ENCODE peak calls at places on chromosome X, in ten cellular contexts. O, I, T, D, H, W, R, C, V and K are unnamed samples.

GRCh38 chrX:48461830-48462229 is 8.2 kb downstream of the SLC38A5 start:
- DNase-seq in O (no peak), R (no peak), I (no peak), H (no peak), W (no peak), D (no peak), T (no peak), C (no peak), V (no peak), K (no peak)

GRCh38 chrX:49003696-49004095 is 1.6 kb upstream of the GRIPAP1 start:
- DNase-seq in O (no peak), W (no peak), D (no peak), C (no peak), T (no peak), V (no peak), H (no peak), I (no peak), R (no peak), K (no peak)

GRCh38 chrX:29490606-29491005 is 724.8 kb upstream of the MAGEB2 start:
- DNase-seq in R (no peak), I (no peak), W (no peak), C (no peak), O (no peak), T (no peak), V (no peak), H (no peak), D (no peak), K (no peak)

GRCh38 chrX:72201836-72202536 is 20.4 kb downstream of the PIN4 start:
- DNase-seq in H (no peak), C (no peak), T (no peak), D (no peak), W (no peak), I (no peak), V (no peak), R (no peak), O (no peak), K (no peak)

GRCh38 chrX:68895339-68896250 is 66.8 kb downstream of the EFNB1 start:
- DNase-seq in C (peak), O (peak), W (no peak), D (no peak), I (peak), V (peak), T (peak), H (no peak), R (no peak), K (peak)

GRCh38 chrX:98357146-98357545 is 1473.4 kb downstream of the RPA4 start:
- DNase-seq in I (no peak), T (no peak), R (no peak), C (no peak), V (no peak), H (no peak), D (no peak), O (no peak), W (no peak), K (no peak)

GRCh38 chrX:106510713-106511411 is 100.9 kb upstream of the RADX start:
- DNase-seq in R (no peak), W (no peak), T (no peak), C (no peak), D (no peak), O (no peak), I (no peak), V (no peak), H (no peak), K (no peak)

GRCh38 chrX:17376381-17377046 is 1.5 kb downstream of the NHS start:
- DNase-seq in W (no peak), V (peak), R (peak), O (peak), T (peak), H (no peak), C (no peak), I (no peak), D (no peak), K (no peak)

GRCh38 chrX:102546818-102547493 is 30.4 kb upstream of the TMSB15A start:
- DNase-seq in I (no peak), V (no peak), R (no peak), H (no peak), D (no peak), C (peak), W (no peak), O (no peak), T (no peak), K (no peak)

GRCh38 chrX:41922125-41922521 is 1.2 kb downstream of the CASK start:
- DNase-seq in T (no peak), R (no peak), I (no peak), D (no peak), H (no peak), O (no peak), C (peak), V (peak), W (no peak), K (no peak)

GRCh38 chrX:104988038-104988437 is 232.5 kb downstream of the TEX13A start:
- DNase-seq in W (no peak), V (no peak), O (no peak), D (no peak), R (no peak), C (no peak), H (no peak), I (no peak), T (no peak), K (no peak)

GRCh38 chrX:53481093-53481492 is 46.9 kb upstream of the HSD17B10 start:
- DNase-seq in I (peak), T (peak), O (no peak), C (no peak), V (no peak), H (no peak), W (no peak), D (no peak), R (peak), K (no peak)

GRCh38 chrX:47413179-47413594 is 42.8 kb downstream of the ZNF157 start:
- DNase-seq in I (no peak), C (no peak), R (no peak), W (no peak), O (no peak), T (no peak), V (no peak), H (no peak), D (no peak), K (no peak)

GRCh38 chrX:64350047-64350446 is 45.2 kb downstream of the MTMR8 start:
- DNase-seq in D (no peak), O (no peak), H (no peak), W (no peak), I (no peak), C (no peak), V (no peak), R (no peak), T (no peak), K (no peak)

GRCh38 chrX:64350521-64350920 is 44.7 kb downstream of the MTMR8 start:
- DNase-seq in H (no peak), R (no peak), V (no peak), T (no peak), O (no peak), C (no peak), W (no peak), D (no peak), I (no peak), K (no peak)

GRCh38 chrX:64352084-64352483 is 43.2 kb downstream of the MTMR8 start:
- DNase-seq in O (no peak), W (no peak), D (no peak), H (no peak), R (no peak), C (no peak), I (no peak), V (no peak), T (no peak), K (no peak)
- TF ChIP-seq EP300 in O (no peak), W (no peak), D (no peak), H (no peak), R (no peak), C (no peak), I (no peak), V (no peak), T (no peak), K (no peak)

GRCh38 chrX:43176686-43177085 is 398.7 kb upstream of the PPP1R2C start:
- DNase-seq in T (no peak), H (no peak), R (no peak), C (no peak), O (no peak), V (no peak), W (no peak), I (no peak), D (no peak), K (no peak)
- TF ChIP-seq CTCF in T (no peak), H (no peak), R (no peak), C (no peak), O (no peak), V (no peak), W (no peak), I (no peak), D (no peak), K (no peak)

DNA sequence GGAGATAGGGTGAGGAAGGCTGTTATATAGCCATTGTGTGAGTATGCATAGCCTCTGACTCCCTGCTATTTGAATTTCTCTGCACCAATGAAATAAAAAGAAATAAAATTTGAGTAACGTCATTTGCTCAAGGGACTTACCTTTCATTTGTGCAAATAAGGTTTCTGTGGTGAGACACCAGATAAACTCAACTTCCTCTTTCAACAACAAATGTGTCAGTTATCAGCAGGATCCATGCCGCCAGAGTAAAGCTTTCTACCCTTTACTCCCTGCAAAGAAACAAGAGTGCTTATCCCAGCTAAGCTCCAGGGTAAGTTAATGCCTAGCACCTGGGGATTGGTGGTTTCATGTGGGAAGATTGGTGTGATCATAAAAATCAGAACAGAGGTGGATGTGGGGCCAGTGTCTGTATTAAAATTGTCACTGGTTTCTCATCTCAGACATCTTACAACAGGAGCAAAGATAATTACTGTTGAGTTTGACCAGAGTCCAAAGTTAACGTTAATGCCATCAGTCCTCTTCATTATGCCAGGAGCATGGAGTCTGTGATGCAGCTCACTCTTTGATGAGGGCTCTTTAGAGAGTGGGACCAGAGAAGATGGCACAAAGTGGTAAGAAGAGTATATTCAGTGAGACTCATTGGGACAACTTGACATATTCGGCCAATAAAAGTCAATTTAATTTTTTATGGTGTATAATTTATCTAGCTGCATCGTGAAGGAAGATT is at the start of gene P2RY10:
- DNase-seq in W (no peak), H (peak), R (no peak), I (no peak), V (no peak), C (no peak), O (no peak), T (peak), D (no peak), K (no peak)
- TF ChIP-seq EP300 in W (no peak), H (peak), R (no peak), I (no peak), V (no peak), C (no peak), O (no peak), T (no peak), D (no peak), K (no peak)

GRCh38 chrX:5683996-5684395 is 544.7 kb downstream of the NLGN4X start:
- DNase-seq in V (no peak), O (no peak), D (no peak), R (no peak), T (no peak), I (no peak), H (no peak), C (no peak), W (no peak), K (no peak)

GRCh38 chrX:5681159-5681558 is 547.5 kb downstream of the NLGN4X start:
- DNase-seq in O (no peak), W (no peak), H (no peak), R (no peak), C (peak), D (no peak), V (no peak), T (no peak), I (no peak), K (no peak)
- TF ChIP-seq CTCF in O (no peak), W (no peak), H (no peak), R (no peak), C (peak), D (no peak), V (no peak), T (no peak), I (no peak), K (no peak)

DNA sequence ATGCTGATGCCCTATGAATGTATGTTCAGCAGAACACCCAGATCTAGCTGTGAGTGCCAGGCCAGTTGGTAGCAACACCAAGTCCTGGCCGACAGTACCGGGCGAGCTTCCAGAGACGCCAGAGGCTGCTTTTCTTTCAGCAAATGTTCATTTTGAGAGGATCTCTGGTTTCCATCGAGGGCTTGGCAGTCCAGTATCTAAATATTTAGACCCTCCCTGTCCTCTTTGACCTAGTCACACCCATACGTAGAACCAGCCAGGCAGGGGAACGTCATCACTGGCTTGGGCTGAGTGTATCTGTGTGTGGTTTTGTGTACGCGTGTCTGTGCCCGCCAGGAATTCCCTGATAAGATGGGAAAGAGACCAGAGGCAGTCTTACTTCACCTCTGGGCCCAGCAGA is 14.8 kb upstream of the ELF4 start:
- DNase-seq in R (no peak), D (no peak), O (peak), T (peak), I (peak), W (no peak), C (peak), H (no peak), V (peak), K (peak)
- TF ChIP-seq EP300 in R (no peak), D (no peak), O (no peak), T (no peak), I (no peak), W (no peak), C (peak), H (no peak), V (peak), K (no peak)

DNA sequence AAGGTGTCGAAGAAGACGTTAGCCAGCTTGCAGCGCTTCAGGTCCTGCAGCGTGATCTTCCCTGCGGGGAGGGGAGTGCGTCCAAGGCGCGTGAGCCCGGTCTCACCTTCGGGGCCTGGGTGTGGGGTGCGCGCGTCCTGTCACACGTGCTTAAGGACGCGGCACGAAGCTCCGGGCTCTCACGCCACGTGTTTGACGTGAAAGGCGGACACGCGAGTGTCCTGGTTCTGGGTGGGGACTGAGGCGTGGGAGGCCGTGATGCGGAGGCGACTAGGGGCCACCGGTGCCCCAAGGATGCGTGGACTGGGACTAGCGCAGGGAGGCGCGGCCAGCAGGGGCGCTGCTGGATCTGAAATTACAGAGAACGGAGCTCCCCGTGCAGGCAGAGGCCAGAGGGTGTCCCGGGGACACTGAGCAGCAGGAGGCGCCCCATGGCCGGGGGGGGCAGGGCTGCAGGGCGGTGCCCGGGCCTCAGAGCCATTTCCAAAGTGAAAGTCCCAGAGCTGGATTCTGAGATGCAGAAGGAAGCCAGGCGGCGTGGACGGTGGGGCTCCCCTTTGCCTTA is 20.3 kb upstream of the GTPBP6 start:
- DNase-seq in O (peak), D (no peak), C (no peak), R (no peak), V (no peak), I (no peak), W (no peak), H (no peak), T (no peak), K (no peak)
- TF ChIP-seq CTCF in O (no peak), D (no peak), C (peak), R (no peak), V (no peak), I (no peak), W (no peak), H (no peak), T (no peak), K (no peak)

DNA sequence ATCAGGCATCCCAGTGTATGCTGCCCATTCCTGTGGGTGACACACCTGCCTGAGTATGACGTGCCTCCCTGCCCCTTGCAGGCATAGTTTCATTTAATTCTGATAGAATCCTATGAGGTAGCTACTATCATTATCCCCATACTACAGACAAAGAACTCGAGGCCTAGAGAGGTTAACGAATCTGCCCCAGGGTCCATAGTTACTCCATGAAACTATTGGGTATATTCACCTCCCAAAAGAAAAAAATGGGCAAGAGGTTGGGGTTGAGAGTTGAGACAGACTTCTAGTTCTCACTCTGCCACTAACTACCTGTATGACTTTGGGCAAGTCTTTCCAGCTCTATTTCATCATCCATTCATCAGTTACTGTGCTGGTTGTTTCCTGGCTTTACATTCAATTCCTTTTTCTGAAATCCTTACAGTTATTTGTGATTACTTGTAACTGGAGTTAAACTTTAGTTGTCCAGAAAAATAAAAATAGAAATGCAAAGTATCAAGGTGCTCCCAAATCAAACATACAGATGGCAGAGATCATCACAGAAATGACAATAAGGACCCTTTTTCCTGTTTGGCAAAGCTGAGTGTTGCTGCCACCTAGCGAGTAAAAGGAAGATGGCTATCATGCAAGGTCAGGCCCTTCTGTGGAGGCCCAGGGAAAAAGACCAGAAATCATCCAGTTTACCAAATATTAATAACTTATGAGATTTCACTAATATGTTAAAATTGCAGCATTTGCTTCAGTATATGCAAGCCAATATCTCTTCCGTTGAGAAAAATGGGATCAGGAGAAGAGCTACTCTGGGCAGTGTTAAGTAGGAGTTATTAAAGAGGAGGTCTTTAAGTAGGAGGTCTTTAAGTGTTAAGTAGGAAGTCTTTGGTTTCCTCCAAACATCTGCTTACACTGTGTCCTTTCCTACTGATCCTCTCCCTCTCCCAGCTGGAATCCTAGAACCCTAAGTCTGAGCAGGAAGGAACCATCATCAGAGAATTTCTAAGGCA is 17.1 kb upstream of the MAP7D3 start:
- DNase-seq in C (peak), R (peak), D (no peak), I (no peak), V (peak), T (peak), O (no peak), W (no peak), H (no peak), K (no peak)
- TF ChIP-seq EP300 in C (no peak), R (no peak), D (no peak), I (no peak), V (no peak), T (no peak), O (no peak), W (no peak), H (no peak), K (no peak)

GRCh38 chrX:54786972-54787371 is 11.1 kb downstream of the ITIH6 start:
- DNase-seq in D (no peak), O (no peak), H (no peak), V (no peak), I (peak), T (peak), C (no peak), W (no peak), R (no peak), K (no peak)
- TF ChIP-seq CTCF in D (no peak), O (no peak), H (peak), V (no peak), I (no peak), T (no peak), C (no peak), W (no peak), R (no peak), K (no peak)